ENCODE peak calls at places on chromosomes 13 and 19, in five cellular contexts. E is HepG2, R is H1, V is GM12878, H is K562. L is an unnamed sample.

GRCh38 chr19:6238256-6238642 is 41.5 kb downstream of the MLLT1 start:
- DNase-seq in V (no peak), H (peak), R (no peak), E (no peak), L (no peak)

GRCh38 chr19:9139609-9140158 is 513 bp upstream of the ZNF317 start:
- DNase-seq in R (no peak), H (no peak), E (no peak), V (no peak), L (no peak)

GRCh38 chr19:10654610-10655456 is 687 bp downstream of the ILF3 start:
- DNase-seq in V (no peak), R (peak), E (peak), H (peak), L (peak)

GRCh38 chr19:54551950-54552912 is 21.4 kb upstream of the LILRA2 start:
- DNase-seq in E (no peak), H (no peak), R (no peak), V (peak), L (no peak)

GRCh38 chr19:42563352-42564210 is 31.1 kb downstream of the CEACAM8 start:
- DNase-seq in H (peak), R (no peak), E (peak), V (no peak), L (peak)

GRCh38 chr19:1825909-1826556 is 14.0 kb upstream of the ATP8B3 start:
- DNase-seq in E (peak), R (peak), H (peak), V (no peak), L (peak)

GRCh38 chr19:916645-917322 is 349 bp upstream of the KISS1R start:
- DNase-seq in R (no peak), H (peak), E (peak), V (no peak), L (no peak)

GRCh38 chr19:8404391-8405151 is 8.5 kb upstream of the MARCHF2 start:
- DNase-seq in V (no peak), R (no peak), E (no peak), H (no peak), L (no peak)

GRCh38 chr13:80448725-80449124 is 107.8 kb upstream of the SPRY2 start:
- DNase-seq in H (no peak), R (no peak), V (no peak), E (no peak), L (no peak)

GRCh38 chr19:30001794-30002193 is 59.8 kb downstream of the URI1 start:
- DNase-seq in H (peak), V (no peak), E (peak), R (no peak), L (no peak)

GRCh38 chr13:37602743-37603381 is 4.3 kb upstream of the POSTN start:
- DNase-seq in E (peak), H (no peak), V (no peak), R (no peak), L (no peak)

GRCh38 chr19:20999731-21000352 is 20.6 kb upstream of the ZNF430 start:
- DNase-seq in E (no peak), V (peak), H (peak), R (peak), L (peak)

GRCh38 chr13:108917581-108917980 is 288.2 kb downstream of the MYO16 start:
- DNase-seq in V (no peak), R (no peak), H (no peak), E (no peak), L (no peak)

GRCh38 chr13:78138756-78139155 is 220.1 kb upstream of the EDNRB start:
- DNase-seq in H (no peak), E (peak), R (no peak), V (no peak), L (no peak)

GRCh38 chr13:76812971-76813691 is 73.1 kb downstream of the KCTD12 start:
- DNase-seq in E (no peak), R (no peak), H (no peak), V (no peak), L (no peak)

GRCh38 chr13:48731957-48732569 is 78.3 kb downstream of the CYSLTR2 start:
- DNase-seq in H (peak), V (no peak), E (peak), R (peak), L (peak)

GRCh38 chr19:40612831-40613668 is 11.9 kb downstream of the LTBP4 start:
- DNase-seq in H (peak), V (no peak), R (no peak), E (no peak), L (peak)

GRCh38 chr13:38993381-38993780 is 2.8 kb upstream of the STOML3 start:
- DNase-seq in E (no peak), V (no peak), H (no peak), R (no peak), L (no peak)

GRCh38 chr19:34998777-34999497 is 1.2 kb upstream of the GRAMD1A start:
- DNase-seq in V (no peak), E (peak), H (no peak), R (no peak), L (peak)

GRCh38 chr13:77429320-77430142 is 102.6 kb upstream of the MYCBP2 start:
- DNase-seq in E (no peak), R (no peak), V (peak), H (no peak), L (no peak)

GRCh38 chr19:40143612-40144011 is 47.6 kb upstream of the MAP3K10 start:
- DNase-seq in R (no peak), H (no peak), V (no peak), E (no peak), L (no peak)

GRCh38 chr13:101053694-101054093 is 362.6 kb downstream of the NALCN start:
- DNase-seq in R (no peak), E (no peak), V (no peak), H (no peak), L (no peak)

GRCh38 chr19:11505032-11505503 is 571 bp downstream of the ZNF653 start:
- DNase-seq in R (peak), V (peak), H (peak), E (peak), L (peak)

DNA sequence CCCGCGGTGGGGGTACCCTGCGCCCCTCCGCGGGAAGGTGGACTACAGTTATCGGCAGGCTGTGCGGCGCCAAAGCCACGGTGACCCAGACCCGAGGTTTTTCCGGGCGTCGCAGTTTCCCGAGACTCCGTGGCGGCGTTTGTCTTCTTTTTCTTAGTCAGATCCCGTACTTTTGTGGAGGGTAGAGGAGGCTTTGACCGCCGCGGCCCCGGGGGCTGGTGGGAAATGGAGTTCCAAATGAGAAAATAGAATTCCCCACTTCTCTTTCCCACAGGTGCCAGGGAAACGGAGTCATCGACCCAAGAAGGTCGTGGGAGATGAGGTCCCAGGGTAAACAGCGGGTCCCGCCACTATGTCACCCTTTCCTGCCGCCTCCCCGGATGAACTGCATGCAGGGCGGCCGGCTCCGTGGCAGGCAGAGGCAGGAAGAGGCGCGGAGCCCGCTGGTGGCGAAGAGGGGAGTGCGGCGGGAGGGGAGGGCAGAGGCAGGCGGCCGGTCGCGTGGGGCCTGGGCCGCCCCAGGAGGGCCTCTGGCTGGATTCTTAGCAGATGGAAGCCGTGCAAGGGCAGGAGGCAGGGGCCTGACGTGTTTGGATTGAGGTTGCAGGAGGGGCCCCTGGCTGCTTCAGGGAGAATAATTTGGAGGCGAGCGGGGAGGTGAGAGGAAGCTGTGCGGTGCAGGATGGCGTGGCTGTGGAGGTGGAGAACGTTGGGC is 11.5 kb downstream of the CYTH2 start:
- DNase-seq in V (no peak), R (no peak), E (no peak), H (no peak), L (no peak)
- TF ChIP-seq KDM1A in V (no peak), R (no peak), E (no peak), H (no peak), L (no peak)

GRCh38 chr19:16585808-16586476 is 13.7 kb upstream of the SLC35E1 start:
- DNase-seq in R (no peak), H (no peak), E (no peak), V (peak), L (no peak)
- TF ChIP-seq KDM1A in R (no peak), H (no peak), E (no peak), V (no peak), L (no peak)

DNA sequence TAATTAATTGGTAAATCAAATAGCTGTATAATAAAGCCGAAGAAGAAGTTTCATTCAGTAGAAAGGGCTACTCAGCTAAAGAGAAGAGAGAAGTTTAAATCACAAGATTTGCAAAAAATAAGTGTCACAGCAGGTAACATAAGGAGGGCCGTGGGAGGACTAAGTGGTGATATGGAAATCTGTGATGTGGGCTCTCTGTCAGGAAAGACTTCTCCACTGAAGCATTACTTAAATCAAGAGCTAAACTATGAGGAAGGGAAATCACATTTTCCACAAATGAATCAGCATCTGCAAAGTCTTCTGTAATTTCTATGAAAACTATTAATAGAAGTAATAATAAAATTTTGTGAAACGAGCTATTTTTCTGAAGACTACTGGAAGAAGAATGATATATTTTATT is 153.8 kb downstream of the PCDH9 start:
- DNase-seq in R (no peak), H (no peak), E (no peak), V (no peak), L (no peak)
- TF ChIP-seq KDM1A in R (no peak), H (no peak), E (no peak), V (no peak), L (no peak)

DNA sequence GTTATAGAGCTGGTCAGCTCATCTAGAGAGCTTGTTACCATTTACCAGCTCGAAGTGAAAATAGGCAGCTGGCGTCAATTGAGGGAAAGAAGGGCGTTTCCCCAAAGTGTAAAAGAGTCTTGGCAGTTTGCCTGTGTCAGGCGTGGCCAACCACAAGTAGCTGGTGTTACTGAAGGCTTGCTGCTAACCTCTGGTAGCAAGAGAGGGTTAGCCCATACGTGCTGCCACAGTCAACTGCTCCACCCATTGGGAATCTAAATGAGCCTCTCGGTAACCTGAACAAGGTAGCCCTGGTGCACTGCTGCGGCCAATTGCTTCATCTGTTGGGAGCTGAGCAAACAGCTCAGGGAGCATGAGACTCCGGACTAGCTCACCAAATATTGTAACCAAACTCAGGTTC is 314.9 kb upstream of the SLITRK5 start:
- DNase-seq in H (peak), R (no peak), V (no peak), E (no peak), L (no peak)
- TF ChIP-seq KDM1A in H (no peak), R (no peak), V (no peak), E (no peak), L (no peak)

DNA sequence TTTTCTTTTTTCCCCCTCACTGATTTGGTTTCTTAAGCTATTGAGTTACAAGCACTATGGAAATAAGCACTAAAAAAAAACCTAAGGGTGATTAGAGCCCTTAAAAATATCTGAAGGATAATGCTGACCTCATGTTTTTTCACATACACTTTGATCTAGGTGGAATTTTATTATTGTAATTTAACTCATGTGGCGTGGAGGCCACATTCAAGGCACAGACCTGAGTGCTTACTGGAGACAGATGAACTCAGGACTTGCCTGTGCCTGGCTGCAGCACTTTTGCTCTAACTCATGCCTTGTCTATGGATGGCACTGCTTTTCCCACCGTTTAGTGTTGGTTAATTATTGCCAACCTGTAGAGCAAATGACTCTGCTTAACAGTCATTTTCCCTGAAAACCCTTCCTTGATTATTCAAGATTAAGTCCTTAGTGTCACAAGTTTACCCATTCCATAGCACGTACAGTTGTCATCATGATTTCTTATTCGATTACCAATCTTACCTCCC is 541.4 kb downstream of the GPC6 start:
- DNase-seq in R (no peak), V (no peak), E (peak), H (no peak), L (no peak)
- TF ChIP-seq KDM1A in R (no peak), V (no peak), E (no peak), H (no peak), L (no peak)

DNA sequence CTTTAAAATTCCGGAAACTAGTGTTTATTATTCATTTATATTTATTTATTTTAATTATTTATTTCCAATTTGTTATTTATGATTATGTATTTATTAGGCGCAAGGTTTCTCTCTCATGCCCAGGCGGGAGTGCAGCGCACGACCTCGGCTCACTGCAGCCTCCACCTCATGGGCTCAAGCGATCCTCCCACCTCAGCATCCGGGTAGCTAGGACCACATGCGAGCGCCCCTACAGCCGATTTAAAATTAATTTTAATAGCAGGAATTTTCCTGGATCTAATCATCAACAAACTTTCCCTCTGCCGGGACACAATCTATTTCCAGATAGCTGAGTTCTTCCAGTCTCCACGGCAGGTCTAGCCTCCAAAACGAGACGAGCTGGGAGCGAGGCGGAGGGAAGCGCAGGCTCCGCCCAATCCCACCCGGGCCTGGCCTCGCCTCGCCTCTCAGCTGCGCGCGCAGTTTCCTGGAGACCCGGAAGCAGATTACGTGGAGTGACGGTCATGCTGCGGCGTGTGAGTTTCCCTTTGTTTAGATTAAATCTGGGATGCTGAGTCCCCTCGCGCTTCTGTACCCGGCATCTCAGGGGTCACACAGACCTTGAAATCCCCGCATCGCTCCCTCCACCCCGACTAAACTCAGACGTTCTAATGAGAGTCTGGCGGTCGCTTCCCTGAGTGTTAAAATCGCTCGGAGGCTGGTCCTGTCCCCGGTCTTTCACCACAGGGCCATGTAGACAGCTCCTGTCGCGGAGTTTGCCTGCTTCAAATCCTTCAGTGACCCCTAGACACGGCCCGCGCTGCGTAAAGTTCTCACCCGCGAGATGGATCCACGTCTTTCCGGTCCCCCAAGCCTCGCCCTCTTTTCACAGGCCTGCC is at the start of gene ZNF880:
- DNase-seq in V (peak), R (peak), E (no peak), H (peak), L (peak)
- TF ChIP-seq KDM1A in V (no peak), R (no peak), E (no peak), H (no peak), L (no peak)

L was measured in A549.